ENCODE peak calls at places on chromosomes 5 and 9, in ten cellular contexts. One of them, this sample, is unnamed.
A peak's percentile ranks its signal among the peaks of the same experiment; 100 is the strongest.

GRCh38 chr5:72455477-72455876 is 51.7 kb downstream of the ZNF366 start:
- DNase-seq in cardiac muscle cell: peak; percentile 15
- DNase-seq in OCI-LY7: no peak
- DNase-seq in mesothelial cell of epicardium: no peak
- DNase-seq in neural crest cell: no peak
- DNase-seq in lower leg skin: no peak
- DNase-seq in endothelial cell: no peak
- DNase-seq in endodermal cell: no peak
- DNase-seq in GM12864: no peak
- DNase-seq in astrocyte of the spinal cord: no peak
- DNase-seq in this sample: no peak

GRCh38 chr9:124764774-124765438 is 6.2 kb downstream of the NR6A1 start:
- DNase-seq in OCI-LY7: peak; percentile 80
- DNase-seq in GM12864: no peak
- DNase-seq in mesothelial cell of epicardium: no peak
- DNase-seq in endodermal cell: no peak
- DNase-seq in lower leg skin: no peak
- DNase-seq in cardiac muscle cell: peak; percentile 53
- DNase-seq in endothelial cell: no peak
- DNase-seq in astrocyte of the spinal cord: no peak
- DNase-seq in neural crest cell: no peak
- DNase-seq in this sample: no peak

GRCh38 chr5:64690104-64690416 is 243 bp upstream of the SHISAL2B start:
- DNase-seq in endodermal cell: peak; percentile 88
- DNase-seq in cardiac muscle cell: no peak
- DNase-seq in mesothelial cell of epicardium: no peak
- DNase-seq in OCI-LY7: no peak
- DNase-seq in GM12864: no peak
- DNase-seq in neural crest cell: peak; percentile 6
- DNase-seq in endothelial cell: no peak
- DNase-seq in lower leg skin: no peak
- DNase-seq in astrocyte of the spinal cord: no peak
- DNase-seq in this sample: no peak

GRCh38 chr9:16501098-16501663 is 369.3 kb downstream of the BNC2 start:
- DNase-seq in endothelial cell: no peak
- DNase-seq in endodermal cell: no peak
- DNase-seq in GM12864: no peak
- DNase-seq in mesothelial cell of epicardium: no peak
- DNase-seq in astrocyte of the spinal cord: peak; percentile 65
- DNase-seq in cardiac muscle cell: no peak
- DNase-seq in neural crest cell: no peak
- DNase-seq in OCI-LY7: no peak
- DNase-seq in lower leg skin: no peak
- DNase-seq in this sample: no peak

GRCh38 chr9:5714501-5715401 is 85.8 kb downstream of the RIC1 start:
- DNase-seq in OCI-LY7: peak; percentile 26
- DNase-seq in endodermal cell: no peak
- DNase-seq in lower leg skin: no peak
- DNase-seq in neural crest cell: no peak
- DNase-seq in astrocyte of the spinal cord: peak; percentile 45
- DNase-seq in mesothelial cell of epicardium: no peak
- DNase-seq in cardiac muscle cell: peak; percentile 3
- DNase-seq in GM12864: no peak
- DNase-seq in endothelial cell: peak; percentile 8
- DNase-seq in this sample: no peak

GRCh38 chr5:675111-675875 is 17.9 kb downstream of the TPPP start:
- DNase-seq in cardiac muscle cell: no peak
- DNase-seq in endothelial cell: no peak
- DNase-seq in lower leg skin: no peak
- DNase-seq in endodermal cell: no peak
- DNase-seq in OCI-LY7: no peak
- DNase-seq in mesothelial cell of epicardium: no peak
- DNase-seq in GM12864: no peak
- DNase-seq in astrocyte of the spinal cord: no peak
- DNase-seq in neural crest cell: no peak
- DNase-seq in this sample: peak; percentile 14

GRCh38 chr5:146877783-146878470 is 630 bp downstream of the PPP2R2B start:
- DNase-seq in endodermal cell: peak; percentile 81
- DNase-seq in GM12864: no peak
- DNase-seq in cardiac muscle cell: peak; percentile 63
- DNase-seq in astrocyte of the spinal cord: peak; percentile 23
- DNase-seq in endothelial cell: peak; percentile 47
- DNase-seq in mesothelial cell of epicardium: peak; percentile 70
- DNase-seq in neural crest cell: peak; percentile 12
- DNase-seq in lower leg skin: no peak
- DNase-seq in OCI-LY7: no peak
- DNase-seq in this sample: peak; percentile 62

GRCh38 chr5:1032551-1033027 is 24.0 kb downstream of the NKD2 start:
- DNase-seq in neural crest cell: no peak
- DNase-seq in mesothelial cell of epicardium: no peak
- DNase-seq in OCI-LY7: no peak
- DNase-seq in GM12864: no peak
- DNase-seq in endodermal cell: no peak
- DNase-seq in cardiac muscle cell: no peak
- DNase-seq in lower leg skin: no peak
- DNase-seq in endothelial cell: no peak
- DNase-seq in astrocyte of the spinal cord: no peak
- DNase-seq in this sample: no peak

GRCh38 chr5:93076566-93076965 is 504.5 kb downstream of the NR2F1-AS1 start:
- DNase-seq in neural crest cell: no peak
- DNase-seq in mesothelial cell of epicardium: no peak
- DNase-seq in astrocyte of the spinal cord: no peak
- DNase-seq in endodermal cell: peak; percentile 32
- DNase-seq in endothelial cell: no peak
- DNase-seq in cardiac muscle cell: no peak
- DNase-seq in GM12864: no peak
- DNase-seq in OCI-LY7: no peak
- DNase-seq in lower leg skin: no peak
- DNase-seq in this sample: no peak

GRCh38 chr9:16368425-16369087 is 501.9 kb downstream of the BNC2 start:
- DNase-seq in OCI-LY7: no peak
- DNase-seq in lower leg skin: no peak
- DNase-seq in neural crest cell: no peak
- DNase-seq in GM12864: no peak
- DNase-seq in mesothelial cell of epicardium: no peak
- DNase-seq in endodermal cell: no peak
- DNase-seq in astrocyte of the spinal cord: no peak
- DNase-seq in endothelial cell: no peak
- DNase-seq in cardiac muscle cell: no peak
- DNase-seq in this sample: no peak

GRCh38 chr5:54904425-54904824 is 81.0 kb downstream of the ESM1 start:
- DNase-seq in endothelial cell: peak; percentile 16
- DNase-seq in endodermal cell: peak; percentile 63
- DNase-seq in lower leg skin: no peak
- DNase-seq in GM12864: no peak
- DNase-seq in neural crest cell: no peak
- DNase-seq in astrocyte of the spinal cord: peak; percentile 58
- DNase-seq in cardiac muscle cell: peak; percentile 66
- DNase-seq in OCI-LY7: no peak
- DNase-seq in mesothelial cell of epicardium: no peak
- DNase-seq in this sample: no peak

GRCh38 chr5:69414885-69415583 is at the start of gene MARVELD2:
- DNase-seq in astrocyte of the spinal cord: peak; percentile 47
- DNase-seq in lower leg skin: peak; percentile 63
- DNase-seq in OCI-LY7: no peak
- DNase-seq in mesothelial cell of epicardium: peak; percentile 73
- DNase-seq in neural crest cell: no peak
- DNase-seq in endothelial cell: peak; percentile 78
- DNase-seq in cardiac muscle cell: peak; percentile 76
- DNase-seq in GM12864: no peak
- DNase-seq in endodermal cell: peak; percentile 97
- DNase-seq in this sample: peak; percentile 57

DNA sequence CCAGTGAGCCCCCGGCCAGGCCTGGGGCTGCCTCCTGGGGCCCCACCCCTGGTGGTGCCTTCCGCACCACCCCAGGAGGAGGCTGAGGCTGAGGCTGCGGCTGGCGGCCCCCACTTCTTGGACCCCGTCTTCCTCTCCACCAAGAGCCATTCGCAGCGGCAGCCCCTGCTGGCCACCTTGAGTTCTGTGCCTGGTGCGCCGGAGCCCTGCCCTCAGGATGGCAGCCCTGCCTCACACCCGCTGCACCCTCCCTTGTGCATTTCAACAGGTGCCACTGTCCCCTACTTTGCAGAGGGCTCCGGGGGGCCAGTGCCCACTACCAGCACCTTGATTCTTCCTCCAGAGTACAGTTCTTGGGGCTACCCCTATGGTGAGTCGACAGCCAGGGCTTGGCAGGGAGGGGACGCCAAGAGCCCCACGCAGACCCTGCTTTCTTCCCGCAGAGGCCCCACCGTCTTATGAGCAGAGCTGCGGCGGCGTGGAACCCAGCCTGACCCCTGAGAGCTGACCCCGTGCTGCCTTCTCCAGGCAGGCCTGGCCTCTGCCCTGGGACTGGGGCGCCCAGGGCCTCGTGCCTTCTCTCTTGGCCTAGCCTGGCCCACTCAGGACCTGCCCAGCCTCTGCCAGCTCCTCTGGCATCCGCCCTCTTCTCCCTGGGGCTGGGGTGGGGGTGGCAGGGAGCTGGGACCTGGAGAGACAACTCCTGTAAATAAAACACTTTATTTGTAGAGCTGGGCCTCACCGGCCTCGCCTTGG is 4.0 kb upstream of the EHMT1 start:
- DNase-seq in cardiac muscle cell: no peak
- DNase-seq in astrocyte of the spinal cord: no peak
- DNase-seq in endodermal cell: no peak
- DNase-seq in lower leg skin: no peak
- DNase-seq in OCI-LY7: no peak
- DNase-seq in mesothelial cell of epicardium: no peak
- DNase-seq in endothelial cell: no peak
- DNase-seq in neural crest cell: no peak
- DNase-seq in GM12864: no peak
- DNase-seq in this sample: no peak
- TF ChIP-seq CTCF in cardiac muscle cell: no peak
- TF ChIP-seq CTCF in astrocyte of the spinal cord: no peak
- TF ChIP-seq CTCF in endodermal cell: peak; percentile 55
- TF ChIP-seq CTCF in lower leg skin: no peak
- TF ChIP-seq CTCF in OCI-LY7: no peak
- TF ChIP-seq CTCF in mesothelial cell of epicardium: no peak
- TF ChIP-seq CTCF in endothelial cell: no peak
- TF ChIP-seq CTCF in neural crest cell: peak; percentile 22
- TF ChIP-seq CTCF in GM12864: peak; percentile 11
- TF ChIP-seq CTCF in this sample: no peak

DNA sequence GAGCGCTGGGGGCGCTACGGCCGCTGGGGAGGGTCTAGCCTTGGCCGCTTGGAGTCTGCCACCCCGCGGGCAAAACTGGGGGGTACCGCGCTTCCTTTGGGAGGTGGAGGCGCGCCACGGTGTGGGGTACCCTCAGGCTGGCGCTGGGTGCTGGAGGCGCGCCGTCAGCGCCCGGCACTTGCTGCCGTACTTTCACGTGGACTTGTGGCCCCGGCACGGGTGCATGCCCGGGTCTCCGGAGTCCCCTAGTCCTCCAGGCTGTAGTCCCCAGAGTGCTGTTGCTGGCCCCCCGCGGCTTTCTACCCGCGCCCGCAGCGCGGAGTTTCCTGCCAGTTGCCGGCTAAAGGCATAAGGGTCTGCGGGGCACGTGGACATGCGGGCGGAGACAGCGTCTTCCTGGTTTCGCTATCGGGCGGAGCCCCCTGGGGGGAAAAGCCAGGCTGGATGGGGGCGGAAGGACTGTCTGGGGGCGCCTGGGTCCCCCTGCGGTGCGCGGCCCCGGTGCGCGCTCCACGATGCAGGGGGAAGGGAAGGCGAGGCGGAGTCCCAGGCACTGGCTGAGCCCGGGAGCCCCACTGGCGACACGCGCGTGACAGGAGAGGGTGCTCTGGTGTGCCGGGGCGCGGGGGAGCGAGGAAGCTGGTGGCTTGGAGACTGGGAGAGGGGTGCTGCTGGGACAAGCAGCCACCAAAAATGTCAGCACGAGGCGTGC is 666 bp downstream of the PPARGC1B start:
- DNase-seq in cardiac muscle cell: peak; percentile 59
- DNase-seq in astrocyte of the spinal cord: peak; percentile 22
- DNase-seq in neural crest cell: peak; percentile 40
- DNase-seq in GM12864: no peak
- DNase-seq in endothelial cell: peak; percentile 46
- DNase-seq in OCI-LY7: peak; percentile 75
- DNase-seq in mesothelial cell of epicardium: peak; percentile 57
- DNase-seq in endodermal cell: peak; percentile 86
- DNase-seq in lower leg skin: peak; percentile 39
- DNase-seq in this sample: peak; percentile 63
- TF ChIP-seq CTCF in cardiac muscle cell: no peak
- TF ChIP-seq CTCF in astrocyte of the spinal cord: no peak
- TF ChIP-seq CTCF in neural crest cell: no peak
- TF ChIP-seq CTCF in GM12864: peak; percentile 23
- TF ChIP-seq CTCF in endothelial cell: no peak
- TF ChIP-seq CTCF in OCI-LY7: peak; percentile 64
- TF ChIP-seq CTCF in mesothelial cell of epicardium: no peak
- TF ChIP-seq CTCF in endodermal cell: peak; percentile 1
- TF ChIP-seq CTCF in lower leg skin: no peak
- TF ChIP-seq CTCF in this sample: no peak

GRCh38 chr5:130476325-130476724 is 572.1 kb downstream of the CHSY3 start:
- DNase-seq in lower leg skin: no peak
- DNase-seq in astrocyte of the spinal cord: no peak
- DNase-seq in GM12864: no peak
- DNase-seq in cardiac muscle cell: no peak
- DNase-seq in OCI-LY7: no peak
- DNase-seq in neural crest cell: no peak
- DNase-seq in endodermal cell: no peak
- DNase-seq in endothelial cell: no peak
- DNase-seq in mesothelial cell of epicardium: no peak
- DNase-seq in this sample: no peak

GRCh38 chr5:130479045-130479804 is 575.0 kb downstream of the CHSY3 start:
- DNase-seq in endothelial cell: no peak
- DNase-seq in neural crest cell: no peak
- DNase-seq in lower leg skin: no peak
- DNase-seq in astrocyte of the spinal cord: no peak
- DNase-seq in mesothelial cell of epicardium: no peak
- DNase-seq in OCI-LY7: no peak
- DNase-seq in cardiac muscle cell: no peak
- DNase-seq in endodermal cell: peak; percentile 49
- DNase-seq in GM12864: no peak
- DNase-seq in this sample: no peak
- TF ChIP-seq CTCF in endothelial cell: peak; percentile 31
- TF ChIP-seq CTCF in neural crest cell: no peak
- TF ChIP-seq CTCF in lower leg skin: no peak
- TF ChIP-seq CTCF in astrocyte of the spinal cord: no peak
- TF ChIP-seq CTCF in mesothelial cell of epicardium: no peak
- TF ChIP-seq CTCF in OCI-LY7: no peak
- TF ChIP-seq CTCF in cardiac muscle cell: no peak
- TF ChIP-seq CTCF in endodermal cell: peak; percentile 56
- TF ChIP-seq CTCF in GM12864: no peak
- TF ChIP-seq CTCF in this sample: peak; percentile 42

DNA sequence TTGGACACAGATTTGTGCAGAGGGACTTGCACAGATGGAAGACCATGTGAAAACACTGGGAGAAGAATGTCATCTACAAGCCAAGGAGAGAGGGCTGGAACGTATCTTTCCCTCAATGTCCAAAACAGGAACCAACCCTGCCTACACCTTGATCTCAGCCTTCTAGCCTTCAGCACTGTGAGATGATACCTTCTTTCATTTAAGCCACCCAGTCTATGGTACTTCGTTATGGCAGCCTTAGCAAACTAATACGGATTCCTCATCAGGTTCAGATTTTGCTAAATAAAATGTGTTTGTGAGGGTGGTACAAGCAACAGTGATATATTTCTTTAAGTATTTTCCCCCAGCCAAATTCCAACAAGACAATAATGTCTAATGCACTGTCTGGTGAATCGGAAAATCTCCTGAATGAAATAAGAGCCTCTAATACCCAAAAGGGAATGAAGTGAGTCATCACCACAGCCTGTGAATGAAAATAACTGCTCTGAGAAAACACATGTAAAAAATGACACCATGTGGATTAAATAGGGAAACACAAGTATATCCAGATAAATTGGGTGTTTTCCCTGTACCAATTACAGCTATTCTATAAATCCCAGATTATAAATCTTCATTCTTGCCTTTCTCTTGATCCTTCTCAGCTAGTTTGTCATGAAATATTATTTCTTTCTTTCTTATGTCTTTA is 182.8 kb upstream of the TARS1 start:
- DNase-seq in OCI-LY7: no peak
- DNase-seq in endothelial cell: no peak
- DNase-seq in GM12864: no peak
- DNase-seq in lower leg skin: no peak
- DNase-seq in endodermal cell: no peak
- DNase-seq in neural crest cell: no peak
- DNase-seq in mesothelial cell of epicardium: no peak
- DNase-seq in cardiac muscle cell: no peak
- DNase-seq in astrocyte of the spinal cord: peak; percentile 91
- DNase-seq in this sample: no peak
- TF ChIP-seq CTCF in OCI-LY7: no peak
- TF ChIP-seq CTCF in endothelial cell: no peak
- TF ChIP-seq CTCF in GM12864: no peak
- TF ChIP-seq CTCF in lower leg skin: no peak
- TF ChIP-seq CTCF in endodermal cell: no peak
- TF ChIP-seq CTCF in neural crest cell: no peak
- TF ChIP-seq CTCF in mesothelial cell of epicardium: no peak
- TF ChIP-seq CTCF in cardiac muscle cell: no peak
- TF ChIP-seq CTCF in astrocyte of the spinal cord: no peak
- TF ChIP-seq CTCF in this sample: no peak